ENCODE peak calls at places on chromosomes 1 and 21, in four cellular contexts. G, X, H and A are unnamed samples.

GRCh38 chr1:1610796-1611597 is 4.3 kb upstream of the MIB2 start:
- DNase-seq in G (peak), X (peak), H (peak), A (no peak)

GRCh38 chr1:1137256-1138045 is 21.6 kb upstream of the C1orf159 start:
- DNase-seq in G (no peak), X (no peak), H (no peak), A (no peak)

GRCh38 chr1:71307451-71307850 is 226.6 kb upstream of the ZRANB2 start:
- DNase-seq in G (peak), X (no peak), H (peak), A (no peak)

GRCh38 chr1:203682401-203683383 is 56.1 kb downstream of the ATP2B4 start:
- DNase-seq in G (no peak), X (no peak), H (no peak), A (no peak)

GRCh38 chr1:22709891-22710687 is 550 bp upstream of the EPHB2 start:
- DNase-seq in G (peak), X (peak), H (peak), A (no peak)

GRCh38 chr1:193222079-193222615 is 35.7 kb upstream of the B3GALT2 start:
- DNase-seq in G (no peak), X (no peak), H (no peak), A (no peak)

GRCh38 chr1:12339861-12340557 is 110.2 kb downstream of the VPS13D start:
- DNase-seq in G (no peak), X (no peak), H (no peak), A (no peak)

GRCh38 chr21:39094847-39095525 is 88.3 kb downstream of the PSMG1 start:
- DNase-seq in G (no peak), X (no peak), H (peak), A (no peak)

GRCh38 chr21:38751379-38752050 is 54.2 kb upstream of the ETS2 start:
- DNase-seq in G (peak), X (peak), H (no peak), A (peak)

GRCh38 chr1:211118407-211119102 is 15.4 kb downstream of the KCNH1 start:
- DNase-seq in G (no peak), X (no peak), H (peak), A (no peak)

GRCh38 chr1:248714248-248714647 is 11.7 kb upstream of the OR14I1 start:
- DNase-seq in G (no peak), X (no peak), H (no peak), A (no peak)

GRCh38 chr1:228830954-228831481 is 95.7 kb downstream of the RHOU start:
- DNase-seq in G (no peak), X (no peak), H (peak), A (no peak)

GRCh38 chr21:42028754-42029385 is 18.7 kb upstream of the ZBTB21 start:
- DNase-seq in G (no peak), X (no peak), H (no peak), A (no peak)

GRCh38 chr1:84632975-84633427 is 57.3 kb downstream of the SSX2IP start:
- DNase-seq in G (no peak), X (no peak), H (peak), A (no peak)

GRCh38 chr1:202860744-202861419 is 28.1 kb downstream of the RABIF start:
- DNase-seq in G (peak), X (peak), H (peak), A (peak)

GRCh38 chr1:196071452-196071851 is 536.8 kb downstream of the KCNT2 start:
- DNase-seq in G (no peak), X (no peak), H (no peak), A (no peak)

GRCh38 chr1:231885209-231885854 is 258.7 kb downstream of the DISC1 start:
- DNase-seq in G (no peak), X (no peak), H (no peak), A (no peak)

GRCh38 chr1:23100074-23100748 is 68.4 kb downstream of the LUZP1 start:
- DNase-seq in G (no peak), X (no peak), H (peak), A (peak)

GRCh38 chr1:228045405-228045804 is 37.1 kb upstream of the ARF1 start:
- DNase-seq in G (no peak), X (no peak), H (no peak), A (no peak)

GRCh38 chr1:54337034-54337433 is 69.2 kb downstream of the SSBP3 start:
- DNase-seq in G (no peak), X (no peak), H (no peak), A (no peak)

GRCh38 chr1:19559641-19560040 is 74.3 kb upstream of the CAPZB start:
- DNase-seq in G (no peak), X (no peak), H (peak), A (no peak)

GRCh38 chr1:38941527-38942019 is at the start of gene RHBDL2:
- DNase-seq in G (peak), X (peak), H (peak), A (peak)

GRCh38 chr1:168129933-168130332 is 6.8 kb downstream of the GPR161 start:
- DNase-seq in G (no peak), X (no peak), H (no peak), A (no peak)

GRCh38 chr1:100861379-100861778 is 33.3 kb downstream of the EXTL2 start:
- DNase-seq in G (no peak), X (no peak), H (peak), A (no peak)

GRCh38 chr1:40363721-40364120 is 9.8 kb upstream of the SMAP2 start:
- DNase-seq in G (no peak), X (no peak), H (peak), A (no peak)

GRCh38 chr1:213123087-213123486 is 72.0 kb downstream of the RPS6KC1 start:
- DNase-seq in G (no peak), X (no peak), H (no peak), A (no peak)

GRCh38 chr1:29470087-29470787 is 233.9 kb downstream of the PTPRU start:
- DNase-seq in G (no peak), X (no peak), H (no peak), A (peak)

GRCh38 chr1:179195374-179195773 is 34.1 kb downstream of the ABL2 start:
- DNase-seq in G (no peak), X (no peak), H (no peak), A (no peak)

GRCh38 chr21:40155563-40155962 is 288.3 kb downstream of the PCP4 start:
- DNase-seq in G (no peak), X (no peak), H (no peak), A (no peak)
- H3K27ac ChIP-seq in G (no peak), X (no peak), H (no peak), A (no peak)

GRCh38 chr1:151830055-151830454 is 1.5 kb downstream of the RORC start:
- DNase-seq in G (no peak), X (no peak), H (no peak), A (no peak)
- H3K27ac ChIP-seq in G (no peak), X (no peak), H (no peak), A (no peak)

GRCh38 chr1:51488372-51489050 is 30.6 kb downstream of the EPS15 start:
- DNase-seq in G (no peak), X (no peak), H (no peak), A (no peak)
- H3K27ac ChIP-seq in G (peak), X (no peak), H (no peak), A (no peak)

GRCh38 chr1:159821171-159821867 is 5.4 kb upstream of the SLAMF8 start:
- DNase-seq in G (no peak), X (no peak), H (peak), A (no peak)
- H3K27ac ChIP-seq in G (no peak), X (no peak), H (no peak), A (no peak)

GRCh38 chr1:24849653-24850295 is 80.3 kb downstream of the RUNX3 start:
- DNase-seq in G (no peak), X (no peak), H (peak), A (no peak)

GRCh38 chr1:24853656-24854055 is 76.4 kb downstream of the RUNX3 start:
- DNase-seq in G (no peak), X (no peak), H (no peak), A (no peak)

GRCh38 chr1:24847995-24848857 is 81.8 kb downstream of the RUNX3 start:
- DNase-seq in G (peak), X (peak), H (peak), A (peak)

GRCh38 chr1:24855474-24855873 is 74.6 kb downstream of the RUNX3 start:
- DNase-seq in G (no peak), X (no peak), H (no peak), A (no peak)

DNA sequence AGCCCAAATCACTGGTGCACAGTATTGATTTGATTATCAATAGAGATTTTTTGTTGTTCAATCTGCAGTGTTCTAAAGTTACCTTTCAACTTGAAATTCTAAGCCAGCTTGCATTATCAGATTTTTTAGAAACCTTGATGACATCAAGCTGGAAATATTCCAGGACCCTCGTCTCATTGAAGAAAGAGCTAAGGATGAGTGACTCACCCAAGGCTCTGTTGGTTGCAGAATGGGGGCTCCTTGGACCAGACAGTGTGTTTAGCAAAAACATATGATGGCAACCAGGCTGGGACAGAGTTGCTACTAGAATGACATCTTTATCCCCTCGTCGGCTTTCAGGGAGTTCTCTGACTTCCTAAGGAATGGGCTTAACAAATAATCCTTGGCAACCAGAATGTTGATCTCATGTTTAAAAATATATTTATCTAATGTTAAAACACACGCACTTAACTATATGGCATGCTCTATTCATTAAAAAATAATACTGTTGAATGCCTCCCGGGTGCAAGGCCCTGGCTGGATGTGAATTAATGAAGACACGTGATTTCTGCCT is 79.6 kb downstream of the RUNX3 start:
- DNase-seq in G (no peak), X (no peak), H (peak), A (no peak)
- H3K27ac ChIP-seq in G (no peak), X (no peak), H (peak), A (no peak)

DNA sequence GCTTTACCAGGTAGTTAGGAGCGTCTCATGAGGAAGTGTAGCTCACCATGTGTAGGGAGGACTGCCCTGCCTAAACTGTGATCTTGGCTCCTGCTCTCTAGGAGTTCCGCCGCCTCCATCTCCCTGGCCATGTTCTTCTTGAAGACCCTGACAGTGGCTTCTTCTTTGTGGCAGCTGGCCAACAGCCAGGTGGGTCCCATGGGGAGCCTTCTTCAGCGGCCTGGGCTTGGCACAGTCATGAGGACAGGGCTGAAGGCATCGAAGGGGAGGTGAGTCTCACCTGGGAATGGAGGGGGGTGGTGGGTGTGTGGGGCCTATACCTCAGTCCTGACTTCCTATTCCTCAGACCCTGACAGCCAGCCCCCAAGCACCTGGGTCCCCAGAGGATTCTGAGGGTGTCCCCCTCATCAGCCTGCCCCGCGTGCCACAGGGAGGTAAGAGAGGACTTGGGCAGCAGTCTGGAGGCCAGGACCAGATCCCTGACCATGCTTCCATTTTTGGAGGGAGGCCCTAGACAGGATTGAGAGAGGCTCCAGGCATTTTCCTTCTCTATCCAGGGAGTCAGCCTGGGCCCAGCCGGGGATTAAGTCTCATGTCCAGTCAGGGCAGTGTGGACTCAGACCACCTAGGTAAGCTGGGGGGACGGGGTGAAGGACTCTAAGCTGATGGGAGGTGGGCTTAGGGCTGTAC is 21.4 kb downstream of the HYI start:
- DNase-seq in G (no peak), X (no peak), H (no peak), A (no peak)
- H3K27ac ChIP-seq in G (no peak), X (no peak), H (no peak), A (no peak)

GRCh38 chr1:184882649-184883303 is 91.5 kb downstream of the NIBAN1 start:
- DNase-seq in G (peak), X (no peak), H (peak), A (peak)
- H3K27ac ChIP-seq in G (peak), X (no peak), H (peak), A (peak)

GRCh38 chr1:4711944-4712343 is 57.5 kb downstream of the AJAP1 start:
- DNase-seq in G (no peak), X (no peak), H (no peak), A (no peak)

GRCh38 chr1:4710592-4711190 is 56.3 kb downstream of the AJAP1 start:
- DNase-seq in G (no peak), X (no peak), H (no peak), A (no peak)

GRCh38 chr1:4716406-4716805 is 62.0 kb downstream of the AJAP1 start:
- DNase-seq in G (no peak), X (no peak), H (no peak), A (no peak)

GRCh38 chr1:4711191-4711915 is 56.9 kb downstream of the AJAP1 start:
- DNase-seq in G (no peak), X (no peak), H (no peak), A (no peak)

GRCh38 chr1:4713669-4714068 is 59.3 kb downstream of the AJAP1 start:
- DNase-seq in G (no peak), X (no peak), H (no peak), A (no peak)
- H3K27ac ChIP-seq in G (no peak), X (no peak), H (no peak), A (no peak)